ENCODE peak calls at places on chromosomes 12 and 14, in four cellular contexts. One of them, this sample, is unnamed.
A peak's percentile ranks its signal among the peaks of the same experiment; 100 is the strongest.

GRCh38 chr12:132605892-132606291 is 4.5 kb downstream of the LRCOL1 start:
- DNase-seq in GM12878: no peak
- DNase-seq in psoas muscle: peak; percentile 42
- DNase-seq in mucosa of descending colon: peak; percentile 40
- DNase-seq in this sample: no peak

GRCh38 chr12:84070311-84070710 is 842.3 kb downstream of the SLC6A15 start:
- DNase-seq in GM12878: no peak
- DNase-seq in psoas muscle: no peak
- DNase-seq in mucosa of descending colon: no peak
- DNase-seq in this sample: no peak

GRCh38 chr14:92892589-92892988 is 30.4 kb upstream of the CHGA start:
- DNase-seq in GM12878: no peak
- DNase-seq in psoas muscle: no peak
- DNase-seq in mucosa of descending colon: no peak
- DNase-seq in this sample: no peak

GRCh38 chr12:20220339-20220738 is 148.0 kb upstream of the PDE3A start:
- DNase-seq in GM12878: peak; percentile 5
- DNase-seq in psoas muscle: no peak
- DNase-seq in mucosa of descending colon: no peak
- DNase-seq in this sample: no peak

GRCh38 chr12:75890660-75891059 is 140.9 kb downstream of the PHLDA1 start:
- DNase-seq in GM12878: no peak
- DNase-seq in psoas muscle: no peak
- DNase-seq in mucosa of descending colon: no peak
- DNase-seq in this sample: no peak

GRCh38 chr14:103404032-103404918 is 19.1 kb downstream of the MARK3 start:
- DNase-seq in GM12878: no peak
- DNase-seq in psoas muscle: no peak
- DNase-seq in mucosa of descending colon: no peak
- DNase-seq in this sample: no peak

GRCh38 chr12:59084758-59085383 is 164.6 kb upstream of the LRIG3 start:
- DNase-seq in GM12878: no peak
- DNase-seq in psoas muscle: no peak
- DNase-seq in mucosa of descending colon: no peak
- DNase-seq in this sample: no peak

GRCh38 chr12:52362118-52362726 is 5.1 kb downstream of the KRT85 start:
- DNase-seq in GM12878: no peak
- DNase-seq in psoas muscle: no peak
- DNase-seq in mucosa of descending colon: no peak
- DNase-seq in this sample: no peak

GRCh38 chr14:104536942-104537612 is 42.5 kb upstream of the C14orf180 start:
- DNase-seq in GM12878: no peak
- DNase-seq in psoas muscle: no peak
- DNase-seq in mucosa of descending colon: peak; percentile 8
- DNase-seq in this sample: no peak

GRCh38 chr12:132385923-132386751 is 56.7 kb upstream of the GALNT9 start:
- DNase-seq in GM12878: no peak
- DNase-seq in psoas muscle: no peak
- DNase-seq in mucosa of descending colon: peak; percentile 32
- DNase-seq in this sample: no peak

GRCh38 chr12:60387356-60387755 is 791.5 kb downstream of the SLC16A7 start:
- DNase-seq in GM12878: no peak
- DNase-seq in psoas muscle: no peak
- DNase-seq in mucosa of descending colon: no peak
- DNase-seq in this sample: no peak

GRCh38 chr14:89681086-89682018 is 264.3 kb upstream of the FOXN3 start:
- DNase-seq in GM12878: peak; percentile 73
- DNase-seq in psoas muscle: no peak
- DNase-seq in mucosa of descending colon: no peak
- DNase-seq in this sample: peak; percentile 66

GRCh38 chr14:23528555-23528954 is 23.0 kb downstream of the ZFHX2 start:
- DNase-seq in GM12878: no peak
- DNase-seq in psoas muscle: no peak
- DNase-seq in mucosa of descending colon: no peak
- DNase-seq in this sample: no peak

GRCh38 chr14:104171029-104171697 is 32.8 kb downstream of the KIF26A start:
- DNase-seq in GM12878: no peak
- DNase-seq in psoas muscle: no peak
- DNase-seq in mucosa of descending colon: peak; percentile 63
- DNase-seq in this sample: no peak

GRCh38 chr12:51415931-51416330 is 8.7 kb upstream of the SLC4A8 start:
- DNase-seq in GM12878: no peak
- DNase-seq in psoas muscle: no peak
- DNase-seq in mucosa of descending colon: no peak
- DNase-seq in this sample: no peak

GRCh38 chr12:100755186-100755585 is 39.4 kb upstream of the ANO4 start:
- DNase-seq in GM12878: no peak
- DNase-seq in psoas muscle: no peak
- DNase-seq in mucosa of descending colon: no peak
- DNase-seq in this sample: no peak

GRCh38 chr14:74038015-74038859 is 19.1 kb downstream of the BBOF1 start:
- DNase-seq in GM12878: no peak
- DNase-seq in psoas muscle: no peak
- DNase-seq in mucosa of descending colon: no peak
- DNase-seq in this sample: no peak

GRCh38 chr12:46372852-46373302 is 304 bp upstream of the SLC38A2 start:
- DNase-seq in GM12878: no peak
- DNase-seq in psoas muscle: no peak
- DNase-seq in mucosa of descending colon: no peak
- DNase-seq in this sample: no peak

GRCh38 chr12:28925726-28926376 is 223.2 kb upstream of the FAR2 start:
- DNase-seq in GM12878: no peak
- DNase-seq in psoas muscle: no peak
- DNase-seq in mucosa of descending colon: no peak
- DNase-seq in this sample: no peak

GRCh38 chr14:51507556-51508511 is 143.9 kb upstream of the FRMD6 start:
- DNase-seq in GM12878: no peak
- DNase-seq in psoas muscle: peak; percentile 78
- DNase-seq in mucosa of descending colon: peak; percentile 63
- DNase-seq in this sample: no peak

GRCh38 chr12:52344111-52344510 is 22.9 kb upstream of the KRT83 start:
- DNase-seq in GM12878: no peak
- DNase-seq in psoas muscle: no peak
- DNase-seq in mucosa of descending colon: no peak
- DNase-seq in this sample: no peak

GRCh38 chr12:90909069-90909676 is 45.8 kb downstream of the CCER1 start:
- DNase-seq in GM12878: no peak
- DNase-seq in psoas muscle: no peak
- DNase-seq in mucosa of descending colon: no peak
- DNase-seq in this sample: no peak

GRCh38 chr12:122596838-122597237 is 69.8 kb downstream of the KNTC1 start:
- DNase-seq in GM12878: no peak
- DNase-seq in psoas muscle: no peak
- DNase-seq in mucosa of descending colon: no peak
- DNase-seq in this sample: no peak
- H3K36me3 ChIP-seq in GM12878: peaks cover 4% of the 10 kb centered on the region
- H3K36me3 ChIP-seq in psoas muscle: no peaks in the 10 kb centered on the region
- H3K36me3 ChIP-seq in mucosa of descending colon: no peaks in the 10 kb centered on the region
- H3K36me3 ChIP-seq in this sample: no peaks in the 10 kb centered on the region

DNA sequence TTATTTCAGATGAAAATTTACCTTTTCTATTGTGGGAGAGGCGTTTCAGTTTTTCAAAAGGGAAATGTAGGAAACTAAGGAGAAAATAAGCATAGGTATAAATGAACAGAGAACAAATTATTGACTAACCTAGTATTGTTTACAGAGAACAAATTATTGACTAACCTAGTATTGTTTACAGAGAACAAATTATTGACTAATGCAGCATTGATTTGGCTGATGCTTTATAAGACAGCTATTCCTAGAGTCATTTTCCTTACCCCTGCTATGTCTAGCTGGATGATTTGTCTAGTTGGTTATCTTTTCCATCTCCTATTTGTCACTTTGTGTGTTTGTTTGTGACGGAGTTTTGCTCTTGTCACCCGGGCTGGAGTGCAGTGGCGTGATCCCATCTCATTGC is 22.6 kb downstream of the TMPO start:
- DNase-seq in GM12878: no peak
- DNase-seq in psoas muscle: no peak
- DNase-seq in mucosa of descending colon: no peak
- DNase-seq in this sample: no peak
- H3K36me3 ChIP-seq in GM12878: peaks cover 12% of the 10 kb centered on the region
- H3K36me3 ChIP-seq in psoas muscle: no peaks in the 10 kb centered on the region
- H3K36me3 ChIP-seq in mucosa of descending colon: no peaks in the 10 kb centered on the region
- H3K36me3 ChIP-seq in this sample: peaks cover 13% of the 10 kb centered on the region

GRCh38 chr14:59601056-59601455 is 24.4 kb upstream of the CCDC175 start:
- DNase-seq in GM12878: no peak
- DNase-seq in psoas muscle: no peak
- DNase-seq in mucosa of descending colon: no peak
- DNase-seq in this sample: no peak
- H3K36me3 ChIP-seq in GM12878: no peaks in the 10 kb centered on the region
- H3K36me3 ChIP-seq in psoas muscle: no peaks in the 10 kb centered on the region
- H3K36me3 ChIP-seq in mucosa of descending colon: no peaks in the 10 kb centered on the region
- H3K36me3 ChIP-seq in this sample: no peaks in the 10 kb centered on the region

GRCh38 chr14:96384053-96384452 is 7.9 kb upstream of the AK7 start:
- DNase-seq in GM12878: no peak
- DNase-seq in psoas muscle: no peak
- DNase-seq in mucosa of descending colon: no peak
- DNase-seq in this sample: no peak

GRCh38 chr14:96383445-96383844 is 8.5 kb upstream of the AK7 start:
- DNase-seq in GM12878: no peak
- DNase-seq in psoas muscle: no peak
- DNase-seq in mucosa of descending colon: no peak
- DNase-seq in this sample: no peak

GRCh38 chr14:96384740-96385139 is 7.2 kb upstream of the AK7 start:
- DNase-seq in GM12878: no peak
- DNase-seq in psoas muscle: no peak
- DNase-seq in mucosa of descending colon: no peak
- DNase-seq in this sample: no peak

GRCh38 chr14:96380735-96381134 is 11.2 kb upstream of the AK7 start:
- DNase-seq in GM12878: peak; percentile 62
- DNase-seq in psoas muscle: no peak
- DNase-seq in mucosa of descending colon: no peak
- DNase-seq in this sample: no peak

DNA sequence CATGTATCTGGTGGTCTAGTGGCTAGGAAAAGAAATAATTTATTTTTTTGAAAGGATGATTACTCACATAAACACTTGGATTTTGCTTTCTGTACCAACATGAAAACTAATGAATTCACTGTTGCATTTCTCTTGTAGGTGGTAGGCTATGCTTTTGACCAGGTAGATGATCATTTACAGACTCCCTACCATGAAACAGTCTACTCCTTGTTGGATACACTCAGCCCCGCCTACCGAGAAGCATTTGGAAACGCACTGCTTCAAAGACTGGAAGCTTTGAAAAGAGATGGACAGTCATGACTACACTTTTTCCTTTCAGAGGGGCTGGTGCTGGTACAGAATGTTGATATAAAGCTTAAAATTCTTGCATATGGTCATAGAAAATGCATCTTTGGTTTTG is 6.5 kb upstream of the AK7 start:
- DNase-seq in GM12878: no peak
- DNase-seq in psoas muscle: no peak
- DNase-seq in mucosa of descending colon: no peak
- DNase-seq in this sample: no peak
- H3K36me3 ChIP-seq in GM12878: no peaks in the 10 kb centered on the region
- H3K36me3 ChIP-seq in psoas muscle: no peaks in the 10 kb centered on the region
- H3K36me3 ChIP-seq in mucosa of descending colon: no peaks in the 10 kb centered on the region
- H3K36me3 ChIP-seq in this sample: peaks cover 21% of the 10 kb centered on the region

GRCh38 chr12:30610718-30611117 is 85.0 kb downstream of the IPO8 start:
- DNase-seq in GM12878: no peak
- DNase-seq in psoas muscle: no peak
- DNase-seq in mucosa of descending colon: no peak
- DNase-seq in this sample: no peak

GRCh38 chr12:30617568-30617967 is 78.1 kb downstream of the IPO8 start:
- DNase-seq in GM12878: no peak
- DNase-seq in psoas muscle: no peak
- DNase-seq in mucosa of descending colon: no peak
- DNase-seq in this sample: no peak

GRCh38 chr12:30614031-30614430 is 81.6 kb downstream of the IPO8 start:
- DNase-seq in GM12878: no peak
- DNase-seq in psoas muscle: no peak
- DNase-seq in mucosa of descending colon: no peak
- DNase-seq in this sample: no peak

DNA sequence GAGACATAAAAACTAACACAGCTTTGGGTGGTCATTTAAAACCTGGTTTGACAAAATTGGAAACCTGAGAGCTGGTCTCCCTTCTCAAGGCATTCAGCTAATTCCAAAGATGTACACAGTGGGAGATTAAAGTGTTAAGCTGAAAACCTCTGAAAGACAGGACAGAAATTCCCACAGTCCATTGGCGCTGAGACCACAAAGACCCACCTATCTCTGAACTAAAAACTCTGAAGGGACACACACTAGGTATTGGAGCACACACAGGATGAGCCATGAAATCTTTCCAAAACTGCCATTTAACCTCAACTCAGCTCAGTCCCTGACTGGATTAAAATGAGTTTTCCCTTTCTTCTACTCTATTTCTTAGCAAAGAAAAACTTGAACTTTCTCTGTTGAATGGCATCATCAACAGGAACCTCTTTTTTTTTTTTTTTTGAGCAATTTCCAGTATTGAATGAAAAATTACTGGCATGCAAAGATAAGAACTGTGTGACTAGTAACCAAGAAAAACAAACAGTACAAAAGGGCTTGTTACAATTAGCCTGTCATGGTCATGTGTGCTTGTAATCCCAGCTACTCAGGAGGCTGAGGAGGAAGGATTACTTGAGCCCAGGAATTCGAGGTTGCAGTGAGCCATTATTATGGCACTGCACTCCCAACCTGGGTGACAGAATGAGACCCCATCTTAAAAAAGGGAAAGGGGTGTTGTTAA is 82.4 kb downstream of the IPO8 start:
- DNase-seq in GM12878: no peak
- DNase-seq in psoas muscle: no peak
- DNase-seq in mucosa of descending colon: no peak
- DNase-seq in this sample: no peak
- H3K36me3 ChIP-seq in GM12878: no peaks in the 10 kb centered on the region
- H3K36me3 ChIP-seq in psoas muscle: no peaks in the 10 kb centered on the region
- H3K36me3 ChIP-seq in mucosa of descending colon: no peaks in the 10 kb centered on the region
- H3K36me3 ChIP-seq in this sample: no peaks in the 10 kb centered on the region

GRCh38 chr12:550473-551260 is 90.9 kb downstream of the B4GALNT3 start:
- DNase-seq in GM12878: no peak
- DNase-seq in psoas muscle: no peak
- DNase-seq in mucosa of descending colon: peak; percentile 23
- DNase-seq in this sample: no peak

GRCh38 chr12:556498-556897 is 96.8 kb downstream of the B4GALNT3 start:
- DNase-seq in GM12878: no peak
- DNase-seq in psoas muscle: no peak
- DNase-seq in mucosa of descending colon: peak; percentile 40
- DNase-seq in this sample: no peak

GRCh38 chr12:554001-554285 is 94.2 kb downstream of the B4GALNT3 start:
- DNase-seq in GM12878: no peak
- DNase-seq in psoas muscle: no peak
- DNase-seq in mucosa of descending colon: no peak
- DNase-seq in this sample: no peak

GRCh38 chr12:552466-552865 is 92.7 kb downstream of the B4GALNT3 start:
- DNase-seq in GM12878: no peak
- DNase-seq in psoas muscle: no peak
- DNase-seq in mucosa of descending colon: no peak
- DNase-seq in this sample: no peak

GRCh38 chr12:553216-554000 is 93.7 kb downstream of the B4GALNT3 start:
- DNase-seq in GM12878: no peak
- DNase-seq in psoas muscle: no peak
- DNase-seq in mucosa of descending colon: no peak
- DNase-seq in this sample: peak; percentile 55
- H3K36me3 ChIP-seq in GM12878: no peaks in the 10 kb centered on the region
- H3K36me3 ChIP-seq in psoas muscle: no peaks in the 10 kb centered on the region
- H3K36me3 ChIP-seq in mucosa of descending colon: no peaks in the 10 kb centered on the region
- H3K36me3 ChIP-seq in this sample: no peaks in the 10 kb centered on the region

This sample was measured in naive thymus-derived CD4-positive, alpha-beta T cell.